ENCODE peak calls at places on chromosome 22, in eight cellular contexts. U is GM23338, P is A549, E is PC-3, S is osteoblast, X is HCT116, R is H1, I is fibroblast of lung. N is an unnamed sample.

GRCh38 chr22:42562282-42562681 is 8.5 kb downstream of the SERHL2 start:
- DNase-seq in U (peak), P (no peak), E (no peak), S (peak), X (no peak), R (no peak), I (no peak), N (no peak)

GRCh38 chr22:43878831-43879550 is 12.8 kb downstream of the PNPLA5 start:
- DNase-seq in U (no peak), P (no peak), E (no peak), S (peak), X (no peak), R (no peak), I (no peak), N (no peak)

GRCh38 chr22:45445031-45445710 is 31.7 kb downstream of the RIBC2 start:
- DNase-seq in U (no peak), P (no peak), E (no peak), S (no peak), X (no peak), R (no peak), I (no peak), N (no peak)

GRCh38 chr22:39130892-39131855 is 21.3 kb downstream of the CBX7 start:
- DNase-seq in U (peak), P (no peak), E (no peak), S (peak), X (no peak), R (no peak), I (peak), N (peak)

GRCh38 chr22:43812890-43813289 is 785 bp upstream of the EFCAB6 start:
- DNase-seq in U (no peak), P (no peak), E (no peak), S (no peak), X (no peak), R (no peak), I (no peak), N (no peak)

GRCh38 chr22:50250555-50251471 is at the start of gene HDAC10:
- DNase-seq in U (peak), P (peak), E (peak), S (peak), X (no peak), R (peak), I (peak), N (peak)

GRCh38 chr22:46069518-46070214 is 80.7 kb upstream of the PPARA start:
- DNase-seq in U (no peak), P (peak), E (peak), S (peak), X (peak), R (no peak), I (peak), N (no peak)

GRCh38 chr22:19615001-19615461 is 90.8 kb upstream of the CLDN5 start:
- DNase-seq in U (no peak), P (no peak), E (no peak), S (no peak), X (no peak), R (no peak), I (no peak), N (no peak)

GRCh38 chr22:44676441-44677298 is 25.3 kb upstream of the PRR5 start:
- DNase-seq in U (peak), P (peak), E (no peak), S (peak), X (no peak), R (no peak), I (no peak), N (no peak)

GRCh38 chr22:50102946-50103345 is 13.1 kb downstream of the MOV10L1 start:
- DNase-seq in U (peak), P (peak), E (peak), S (no peak), X (peak), R (no peak), I (no peak), N (no peak)

GRCh38 chr22:22866381-22867111 is 21.1 kb upstream of the IGLL5 start:
- DNase-seq in U (no peak), P (no peak), E (peak), S (peak), X (no peak), R (no peak), I (no peak), N (no peak)

GRCh38 chr22:38947321-38948112 is 9.9 kb upstream of the APOBEC3A start:
- DNase-seq in U (no peak), P (no peak), E (peak), S (no peak), X (no peak), R (no peak), I (no peak), N (peak)

GRCh38 chr22:33806191-33806590 is 114.1 kb downstream of the LARGE1 start:
- DNase-seq in U (no peak), P (no peak), E (no peak), S (no peak), X (no peak), R (no peak), I (no peak), N (no peak)

GRCh38 chr22:43488031-43488892 is 76.4 kb downstream of the MPPED1 start:
- DNase-seq in U (no peak), P (no peak), E (no peak), S (peak), X (no peak), R (no peak), I (no peak), N (peak)

GRCh38 chr22:24758164-24758799 is 16.2 kb downstream of the PIWIL3 start:
- DNase-seq in U (peak), P (peak), E (peak), S (peak), X (peak), R (peak), I (peak), N (peak)

GRCh38 chr22:28741200-28741757 is 341 bp downstream of the CHEK2 start:
- DNase-seq in U (no peak), P (no peak), E (no peak), S (peak), X (no peak), R (no peak), I (no peak), N (peak)

GRCh38 chr22:37431811-37432707 is 4.8 kb upstream of the ELFN2 start:
- DNase-seq in U (no peak), P (peak), E (peak), S (peak), X (peak), R (no peak), I (peak), N (no peak)

GRCh38 chr22:50599816-50600454 is 658 bp upstream of the MAPK8IP2 start:
- DNase-seq in U (peak), P (no peak), E (peak), S (peak), X (no peak), R (peak), I (peak), N (peak)

GRCh38 chr22:33524511-33525270 is 395.6 kb downstream of the LARGE1 start:
- DNase-seq in U (peak), P (peak), E (no peak), S (no peak), X (no peak), R (no peak), I (no peak), N (no peak)

GRCh38 chr22:24409707-24410106 is 17.7 kb upstream of the ADORA2A start:
- DNase-seq in U (no peak), P (no peak), E (no peak), S (peak), X (no peak), R (no peak), I (no peak), N (no peak)

GRCh38 chr22:30920407-30920806 is 48.2 kb downstream of the MORC2 start:
- DNase-seq in U (peak), P (peak), E (peak), S (peak), X (peak), R (peak), I (peak), N (peak)

GRCh38 chr22:23837911-23838685 is 708 bp downstream of the DERL3 start:
- DNase-seq in U (peak), P (no peak), E (no peak), S (no peak), X (no peak), R (peak), I (no peak), N (peak)

GRCh38 chr22:45469573-45470383 is 32.9 kb upstream of the FBLN1 start:
- DNase-seq in U (no peak), P (no peak), E (peak), S (no peak), X (no peak), R (no peak), I (peak), N (no peak)

GRCh38 chr22:43823353-43823908 is 11.3 kb upstream of the EFCAB6 start:
- DNase-seq in U (peak), P (peak), E (peak), S (peak), X (no peak), R (peak), I (peak), N (peak)

GRCh38 chr22:27327981-27328721 is 473.4 kb downstream of the MN1 start:
- DNase-seq in U (no peak), P (peak), E (no peak), S (no peak), X (no peak), R (peak), I (no peak), N (no peak)

GRCh38 chr22:27329471-27329870 is 472.1 kb downstream of the MN1 start:
- DNase-seq in U (peak), P (no peak), E (no peak), S (no peak), X (no peak), R (peak), I (no peak), N (peak)

GRCh38 chr22:27331526-27332281 is 469.9 kb downstream of the MN1 start:
- DNase-seq in U (peak), P (peak), E (peak), S (peak), X (no peak), R (peak), I (no peak), N (peak)

GRCh38 chr22:27327497-27327896 is 474.1 kb downstream of the MN1 start:
- DNase-seq in U (no peak), P (no peak), E (no peak), S (no peak), X (no peak), R (peak), I (no peak), N (no peak)

GRCh38 chr22:27329966-27330645 is 471.4 kb downstream of the MN1 start:
- DNase-seq in U (no peak), P (no peak), E (no peak), S (no peak), X (no peak), R (peak), I (no peak), N (no peak)
- H3K4me2 ChIP-seq in U (no peak), P (no peak), E (no peak), S (no peak), X (no peak), R (no peak), I (no peak), N (no peak)

GRCh38 chr22:20771918-20772625 is 1.8 kb upstream of the SERPIND1 start:
- DNase-seq in U (peak), P (peak), E (no peak), S (peak), X (no peak), R (no peak), I (no peak), N (peak)
- TF ChIP-seq CTCF in U (peak), P (no peak), E (peak), S (no peak), X (peak), R (peak), I (no peak), N (peak)

DNA sequence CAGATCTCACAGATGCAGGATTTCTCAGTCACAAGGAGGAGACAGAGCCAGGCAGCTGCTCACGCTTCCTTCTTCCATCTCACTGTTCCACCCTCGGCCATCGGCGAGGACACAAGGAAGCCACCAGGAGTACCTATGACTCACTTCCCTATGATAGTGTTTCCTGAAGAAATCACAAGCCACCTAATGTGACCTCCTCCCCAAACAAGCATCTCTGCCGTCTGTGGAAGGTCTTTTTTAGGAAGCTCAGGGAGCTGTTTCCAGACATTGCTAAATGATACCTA is 672.7 kb downstream of the TBC1D22A start:
- DNase-seq in U (no peak), P (no peak), E (no peak), S (no peak), X (no peak), R (no peak), I (no peak), N (no peak)
- H3K4me2 ChIP-seq in U (no peak), P (no peak), E (no peak), S (no peak), X (no peak), R (no peak), I (no peak), N (no peak)

DNA sequence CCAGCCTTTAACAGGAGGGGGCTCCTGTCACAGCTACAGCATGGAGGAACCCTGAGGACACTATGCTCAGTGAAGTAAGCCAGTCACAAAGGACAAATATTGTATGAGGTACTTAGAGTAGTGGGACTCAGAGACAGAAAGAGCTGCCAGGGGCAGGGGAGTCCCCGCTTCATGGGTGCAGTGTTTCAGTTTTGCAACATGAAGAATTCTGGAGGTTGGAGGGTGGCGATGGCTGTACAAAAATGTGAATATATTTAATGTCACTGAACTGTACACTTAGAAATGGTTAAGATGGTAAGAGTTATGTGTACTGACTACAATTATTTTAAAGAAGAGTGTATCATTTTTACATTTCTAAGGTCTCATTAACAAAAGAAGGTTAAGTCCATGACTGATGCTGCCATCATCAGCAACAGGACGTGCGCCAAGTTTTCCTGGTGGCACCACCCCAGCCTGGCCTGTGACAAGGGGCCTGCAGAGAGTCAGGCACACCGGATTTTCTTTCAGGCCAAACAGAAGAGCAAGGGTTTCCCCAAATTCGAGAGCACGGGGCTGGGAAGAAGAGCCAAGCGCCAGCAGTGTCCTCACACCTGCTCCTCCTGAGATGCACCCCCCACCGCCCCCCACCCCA is 22.1 kb downstream of the YPEL1 start:
- DNase-seq in U (no peak), P (no peak), E (peak), S (peak), X (no peak), R (no peak), I (no peak), N (no peak)
- TF ChIP-seq CTCF in U (no peak), P (no peak), E (no peak), S (no peak), X (peak), R (no peak), I (no peak), N (no peak)

GRCh38 chr22:32515074-32515473 is 40.5 kb downstream of the FBXO7 start:
- DNase-seq in U (no peak), P (no peak), E (no peak), S (no peak), X (no peak), R (no peak), I (no peak), N (no peak)
- H3K4me2 ChIP-seq in U (no peak), P (no peak), E (no peak), S (no peak), X (no peak), R (no peak), I (no peak), N (no peak)

GRCh38 chr22:29820941-29821789 is 16.9 kb downstream of the ASCC2 start:
- DNase-seq in U (no peak), P (peak), E (peak), S (no peak), X (peak), R (no peak), I (peak), N (no peak)
- TF ChIP-seq CTCF in U (no peak), P (no peak), E (no peak), S (no peak), X (no peak), R (no peak), I (no peak), N (no peak)

DNA sequence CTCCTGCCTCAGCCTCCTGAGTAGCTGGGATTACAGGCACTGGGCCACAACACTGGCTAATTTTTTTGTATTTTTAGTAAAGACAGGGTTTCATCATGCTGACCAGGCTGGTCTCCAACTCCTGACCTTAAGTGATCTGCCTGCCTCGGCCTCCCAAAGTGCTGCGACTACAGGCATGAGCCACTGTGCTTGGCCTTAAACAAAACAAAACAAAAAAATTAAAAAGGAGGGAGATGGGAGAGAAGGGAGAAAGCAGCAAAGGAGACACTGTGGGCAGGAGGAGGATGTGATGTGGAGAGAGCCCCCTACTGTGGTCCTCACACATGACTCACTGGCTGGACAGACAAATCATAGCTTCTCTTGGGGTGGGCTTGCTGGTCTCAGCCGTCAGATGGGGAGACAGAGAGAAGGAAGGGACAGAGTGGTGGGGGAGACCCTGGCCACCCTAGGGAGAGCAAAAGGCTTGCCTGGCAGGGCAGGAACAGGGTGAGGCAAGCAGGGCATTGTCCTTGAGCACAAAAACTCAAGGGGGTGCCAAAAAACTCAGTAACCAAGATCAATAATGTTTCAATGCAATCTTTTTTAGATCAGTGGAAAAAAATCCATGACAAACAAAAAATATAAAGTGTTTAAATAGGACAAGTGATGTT is 31.6 kb downstream of the TPST2 start:
- DNase-seq in U (no peak), P (no peak), E (no peak), S (no peak), X (no peak), R (no peak), I (peak), N (no peak)
- H3K4me2 ChIP-seq in U (no peak), P (no peak), E (no peak), S (peak), X (no peak), R (no peak), I (no peak), N (no peak)

GRCh38 chr22:49046546-49047305 is 780.9 kb downstream of the BRD1 start:
- DNase-seq in U (no peak), P (peak), E (no peak), S (no peak), X (peak), R (peak), I (no peak), N (peak)
- TF ChIP-seq CTCF in U (no peak), P (peak), E (no peak), S (no peak), X (peak), R (peak), I (no peak), N (peak)

GRCh38 chr22:35684732-35685131 is 32.9 kb upstream of the APOL5 start:
- DNase-seq in U (no peak), P (no peak), E (no peak), S (no peak), X (no peak), R (no peak), I (no peak), N (no peak)
- H3K4me2 ChIP-seq in U (no peak), P (no peak), E (no peak), S (no peak), X (no peak), R (no peak), I (no peak), N (no peak)

N was measured in neural progenitor cell.